ENCODE peak calls at places on chromosomes 3 and 15, in eight cellular contexts. One of them, this sample, is unnamed.

GRCh38 chr3:107241217-107241616 is 136.0 kb upstream of the CCDC54 start:
- DNase-seq in breast epithelium: peak
- DNase-seq in uterus: peak
- DNase-seq in cardiac fibroblast: peak
- DNase-seq in BJ: no peak
- DNase-seq in nephron progenitor cell: peak
- DNase-seq in progenitor cell of endocrine pancreas: no peak
- DNase-seq in DND-41: peak
- DNase-seq in this sample: peak

GRCh38 chr3:81395739-81396138 is 365.7 kb downstream of the GBE1 start:
- DNase-seq in breast epithelium: no peak
- DNase-seq in uterus: no peak
- DNase-seq in cardiac fibroblast: no peak
- DNase-seq in BJ: no peak
- DNase-seq in nephron progenitor cell: peak
- DNase-seq in progenitor cell of endocrine pancreas: no peak
- DNase-seq in DND-41: no peak
- DNase-seq in this sample: no peak

GRCh38 chr15:31327674-31328424 is 1.2 kb downstream of the KLF13 start:
- DNase-seq in breast epithelium: no peak
- DNase-seq in uterus: peak
- DNase-seq in cardiac fibroblast: peak
- DNase-seq in BJ: no peak
- DNase-seq in nephron progenitor cell: peak
- DNase-seq in progenitor cell of endocrine pancreas: peak
- DNase-seq in DND-41: peak
- DNase-seq in this sample: peak

GRCh38 chr3:59678042-59678707 is 628.4 kb upstream of the CFAP20DC start:
- DNase-seq in breast epithelium: no peak
- DNase-seq in uterus: no peak
- DNase-seq in cardiac fibroblast: no peak
- DNase-seq in BJ: no peak
- DNase-seq in nephron progenitor cell: no peak
- DNase-seq in progenitor cell of endocrine pancreas: no peak
- DNase-seq in DND-41: no peak
- DNase-seq in this sample: no peak

GRCh38 chr15:33680336-33680735 is 288.0 kb upstream of the CHRM5 start:
- DNase-seq in breast epithelium: no peak
- DNase-seq in uterus: no peak
- DNase-seq in cardiac fibroblast: no peak
- DNase-seq in BJ: no peak
- DNase-seq in nephron progenitor cell: no peak
- DNase-seq in progenitor cell of endocrine pancreas: no peak
- DNase-seq in DND-41: no peak
- DNase-seq in this sample: no peak

GRCh38 chr3:5012398-5012797 is 33.2 kb downstream of the BHLHE40 start:
- DNase-seq in breast epithelium: no peak
- DNase-seq in uterus: no peak
- DNase-seq in cardiac fibroblast: no peak
- DNase-seq in BJ: no peak
- DNase-seq in nephron progenitor cell: no peak
- DNase-seq in progenitor cell of endocrine pancreas: no peak
- DNase-seq in DND-41: no peak
- DNase-seq in this sample: no peak

GRCh38 chr15:83292317-83292716 is 7.9 kb upstream of the BNC1 start:
- DNase-seq in breast epithelium: no peak
- DNase-seq in uterus: no peak
- DNase-seq in cardiac fibroblast: no peak
- DNase-seq in BJ: peak
- DNase-seq in nephron progenitor cell: no peak
- DNase-seq in progenitor cell of endocrine pancreas: no peak
- DNase-seq in DND-41: no peak
- DNase-seq in this sample: no peak

GRCh38 chr3:19961960-19962359 is 15.1 kb downstream of the RAB5A start:
- DNase-seq in breast epithelium: no peak
- DNase-seq in uterus: no peak
- DNase-seq in cardiac fibroblast: no peak
- DNase-seq in BJ: no peak
- DNase-seq in nephron progenitor cell: no peak
- DNase-seq in progenitor cell of endocrine pancreas: no peak
- DNase-seq in DND-41: no peak
- DNase-seq in this sample: no peak

GRCh38 chr15:55253580-55253979 is 36.0 kb downstream of the RAB27A start:
- DNase-seq in breast epithelium: no peak
- DNase-seq in uterus: no peak
- DNase-seq in cardiac fibroblast: peak
- DNase-seq in BJ: no peak
- DNase-seq in nephron progenitor cell: no peak
- DNase-seq in progenitor cell of endocrine pancreas: no peak
- DNase-seq in DND-41: no peak
- DNase-seq in this sample: no peak

GRCh38 chr15:73244333-73244732 is 124.4 kb downstream of the HCN4 start:
- DNase-seq in breast epithelium: no peak
- DNase-seq in uterus: no peak
- DNase-seq in cardiac fibroblast: no peak
- DNase-seq in BJ: no peak
- DNase-seq in nephron progenitor cell: no peak
- DNase-seq in progenitor cell of endocrine pancreas: no peak
- DNase-seq in DND-41: peak
- DNase-seq in this sample: peak

GRCh38 chr3:15180042-15180611 is 25.9 kb upstream of the CAPN7 start:
- DNase-seq in breast epithelium: no peak
- DNase-seq in uterus: no peak
- DNase-seq in cardiac fibroblast: no peak
- DNase-seq in BJ: no peak
- DNase-seq in nephron progenitor cell: no peak
- DNase-seq in progenitor cell of endocrine pancreas: no peak
- DNase-seq in DND-41: peak
- DNase-seq in this sample: no peak

GRCh38 chr15:42037650-42038049 is 16.8 kb upstream of the PLA2G4E start:
- DNase-seq in breast epithelium: no peak
- DNase-seq in uterus: no peak
- DNase-seq in cardiac fibroblast: no peak
- DNase-seq in BJ: no peak
- DNase-seq in nephron progenitor cell: no peak
- DNase-seq in progenitor cell of endocrine pancreas: no peak
- DNase-seq in DND-41: no peak
- DNase-seq in this sample: no peak

GRCh38 chr3:182621435-182622240 is 171.7 kb upstream of the ATP11B start:
- DNase-seq in breast epithelium: no peak
- DNase-seq in uterus: no peak
- DNase-seq in cardiac fibroblast: no peak
- DNase-seq in BJ: no peak
- DNase-seq in nephron progenitor cell: no peak
- DNase-seq in progenitor cell of endocrine pancreas: no peak
- DNase-seq in DND-41: no peak
- DNase-seq in this sample: no peak
- TF ChIP-seq CTCF in breast epithelium: no peak
- TF ChIP-seq CTCF in uterus: no peak
- TF ChIP-seq CTCF in cardiac fibroblast: no peak
- TF ChIP-seq CTCF in BJ: no peak
- TF ChIP-seq CTCF in nephron progenitor cell: peak
- TF ChIP-seq CTCF in progenitor cell of endocrine pancreas: peak
- TF ChIP-seq CTCF in DND-41: peak
- TF ChIP-seq CTCF in this sample: no peak

GRCh38 chr15:63891079-63891762 is 57.5 kb upstream of the HERC1 start:
- DNase-seq in breast epithelium: peak
- DNase-seq in uterus: peak
- DNase-seq in cardiac fibroblast: peak
- DNase-seq in BJ: no peak
- DNase-seq in nephron progenitor cell: peak
- DNase-seq in progenitor cell of endocrine pancreas: peak
- DNase-seq in DND-41: peak
- DNase-seq in this sample: peak

GRCh38 chr15:63889831-63890230 is 56.1 kb upstream of the HERC1 start:
- DNase-seq in breast epithelium: no peak
- DNase-seq in uterus: no peak
- DNase-seq in cardiac fibroblast: no peak
- DNase-seq in BJ: no peak
- DNase-seq in nephron progenitor cell: no peak
- DNase-seq in progenitor cell of endocrine pancreas: no peak
- DNase-seq in DND-41: no peak
- DNase-seq in this sample: no peak

GRCh38 chr15:63892794-63893441 is 59.2 kb upstream of the HERC1 start:
- DNase-seq in breast epithelium: no peak
- DNase-seq in uterus: no peak
- DNase-seq in cardiac fibroblast: no peak
- DNase-seq in BJ: no peak
- DNase-seq in nephron progenitor cell: no peak
- DNase-seq in progenitor cell of endocrine pancreas: no peak
- DNase-seq in DND-41: peak
- DNase-seq in this sample: peak

GRCh38 chr15:63890617-63891016 is 56.9 kb upstream of the HERC1 start:
- DNase-seq in breast epithelium: no peak
- DNase-seq in uterus: no peak
- DNase-seq in cardiac fibroblast: no peak
- DNase-seq in BJ: no peak
- DNase-seq in nephron progenitor cell: no peak
- DNase-seq in progenitor cell of endocrine pancreas: no peak
- DNase-seq in DND-41: no peak
- DNase-seq in this sample: no peak

DNA sequence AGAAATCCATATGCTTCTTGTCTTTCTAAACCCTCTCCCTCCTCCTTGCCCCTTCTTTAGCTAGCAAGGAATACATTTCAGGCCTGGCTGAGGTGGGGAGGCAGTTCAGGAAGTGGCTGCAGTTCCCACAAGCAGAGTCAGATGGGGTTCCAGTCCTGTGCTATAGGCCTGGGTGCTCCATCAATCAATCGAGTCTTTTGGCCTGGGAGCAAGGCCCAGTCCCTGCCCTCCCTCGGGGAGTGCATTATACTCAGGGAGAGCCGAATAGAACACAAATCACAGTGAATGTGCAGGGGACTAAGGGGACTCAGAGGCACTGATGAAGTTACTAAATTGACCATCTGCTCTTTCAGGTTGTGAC is 58.0 kb upstream of the HERC1 start:
- DNase-seq in breast epithelium: no peak
- DNase-seq in uterus: no peak
- DNase-seq in cardiac fibroblast: no peak
- DNase-seq in BJ: no peak
- DNase-seq in nephron progenitor cell: peak
- DNase-seq in progenitor cell of endocrine pancreas: no peak
- DNase-seq in DND-41: no peak
- DNase-seq in this sample: no peak
- TF ChIP-seq CTCF in breast epithelium: no peak
- TF ChIP-seq CTCF in uterus: no peak
- TF ChIP-seq CTCF in cardiac fibroblast: no peak
- TF ChIP-seq CTCF in BJ: peak
- TF ChIP-seq CTCF in nephron progenitor cell: no peak
- TF ChIP-seq CTCF in progenitor cell of endocrine pancreas: no peak
- TF ChIP-seq CTCF in DND-41: no peak
- TF ChIP-seq CTCF in this sample: no peak

GRCh38 chr15:50028323-50028722 is 90.7 kb downstream of the ATP8B4 start:
- DNase-seq in breast epithelium: no peak
- DNase-seq in uterus: no peak
- DNase-seq in cardiac fibroblast: no peak
- DNase-seq in BJ: no peak
- DNase-seq in nephron progenitor cell: no peak
- DNase-seq in progenitor cell of endocrine pancreas: no peak
- DNase-seq in DND-41: no peak
- DNase-seq in this sample: no peak
- TF ChIP-seq CTCF in breast epithelium: no peak
- TF ChIP-seq CTCF in uterus: no peak
- TF ChIP-seq CTCF in cardiac fibroblast: no peak
- TF ChIP-seq CTCF in BJ: no peak
- TF ChIP-seq CTCF in nephron progenitor cell: no peak
- TF ChIP-seq CTCF in progenitor cell of endocrine pancreas: no peak
- TF ChIP-seq CTCF in DND-41: no peak
- TF ChIP-seq CTCF in this sample: no peak

DNA sequence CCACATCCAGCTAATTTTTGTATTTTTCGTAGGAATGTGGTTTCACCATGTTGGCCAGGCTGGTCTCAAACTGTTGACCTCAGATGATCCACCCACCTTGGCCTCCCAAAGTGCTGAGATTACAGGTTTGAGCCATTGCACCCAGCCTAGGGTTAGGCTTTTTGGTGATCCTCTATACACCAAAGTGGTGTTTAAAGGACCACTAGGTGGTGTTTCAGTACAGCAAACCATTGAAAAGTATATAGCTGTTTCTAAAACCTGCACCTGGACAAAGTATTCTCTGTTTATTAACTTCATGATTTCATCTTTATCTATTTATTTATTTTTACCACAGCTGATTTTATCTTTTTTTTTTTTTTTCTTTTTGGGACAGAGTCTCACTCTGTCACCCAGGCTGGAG is 68.4 kb downstream of the MINDY2 start:
- DNase-seq in breast epithelium: no peak
- DNase-seq in uterus: no peak
- DNase-seq in cardiac fibroblast: peak
- DNase-seq in BJ: no peak
- DNase-seq in nephron progenitor cell: no peak
- DNase-seq in progenitor cell of endocrine pancreas: no peak
- DNase-seq in DND-41: no peak
- DNase-seq in this sample: no peak
- TF ChIP-seq CTCF in breast epithelium: no peak
- TF ChIP-seq CTCF in uterus: no peak
- TF ChIP-seq CTCF in cardiac fibroblast: peak
- TF ChIP-seq CTCF in BJ: peak
- TF ChIP-seq CTCF in nephron progenitor cell: no peak
- TF ChIP-seq CTCF in progenitor cell of endocrine pancreas: peak
- TF ChIP-seq CTCF in DND-41: peak
- TF ChIP-seq CTCF in this sample: peak

This sample was measured in activated CD8-positive, alpha-beta T cell treated with anti-CD3 and anti-CD28 coated beads for 36 hours.